ENCODE peak calls at places on chromosomes 13 and 19, in nine cellular contexts. One of them, this sample, is unnamed. For H3K27me3, the result is how much of the 10 kb centered on the place peaks cover.

GRCh38 chr19:43439183-43440063 is 24.7 kb downstream of the TEX101 start:
- DNase-seq in mammary epithelial cell: peak
- DNase-seq in body of pancreas: no peak
- DNase-seq in SK-N-SH: no peak
- DNase-seq in brain microvascular endothelial cell: no peak
- DNase-seq in Peyer's patch: peak
- DNase-seq in MM.1S: no peak
- DNase-seq in heart right ventricle: peak
- DNase-seq in bronchial epithelial cell: peak
- DNase-seq in this sample: no peak

GRCh38 chr19:18756896-18757295 is 34.2 kb downstream of the COMP start:
- DNase-seq in mammary epithelial cell: peak
- DNase-seq in body of pancreas: no peak
- DNase-seq in SK-N-SH: peak
- DNase-seq in brain microvascular endothelial cell: no peak
- DNase-seq in Peyer's patch: no peak
- DNase-seq in MM.1S: no peak
- DNase-seq in heart right ventricle: no peak
- DNase-seq in bronchial epithelial cell: peak
- DNase-seq in this sample: no peak

GRCh38 chr19:34382471-34382870 is 17.5 kb downstream of the GPI start:
- DNase-seq in mammary epithelial cell: no peak
- DNase-seq in body of pancreas: no peak
- DNase-seq in SK-N-SH: no peak
- DNase-seq in brain microvascular endothelial cell: no peak
- DNase-seq in Peyer's patch: no peak
- DNase-seq in MM.1S: no peak
- DNase-seq in heart right ventricle: no peak
- DNase-seq in bronchial epithelial cell: no peak
- DNase-seq in this sample: no peak

GRCh38 chr19:7260161-7260560 is 34.1 kb downstream of the INSR start:
- DNase-seq in mammary epithelial cell: no peak
- DNase-seq in body of pancreas: peak
- DNase-seq in SK-N-SH: no peak
- DNase-seq in brain microvascular endothelial cell: no peak
- DNase-seq in Peyer's patch: no peak
- DNase-seq in MM.1S: no peak
- DNase-seq in heart right ventricle: no peak
- DNase-seq in bronchial epithelial cell: no peak
- DNase-seq in this sample: no peak

GRCh38 chr19:9673912-9674668 is 810 bp downstream of the ZNF562 start:
- DNase-seq in mammary epithelial cell: peak
- DNase-seq in body of pancreas: no peak
- DNase-seq in SK-N-SH: no peak
- DNase-seq in brain microvascular endothelial cell: no peak
- DNase-seq in Peyer's patch: no peak
- DNase-seq in MM.1S: no peak
- DNase-seq in heart right ventricle: no peak
- DNase-seq in bronchial epithelial cell: peak
- DNase-seq in this sample: no peak

GRCh38 chr13:45623516-45624090 is 8.1 kb upstream of the ERICH6B start:
- DNase-seq in mammary epithelial cell: no peak
- DNase-seq in body of pancreas: no peak
- DNase-seq in SK-N-SH: peak
- DNase-seq in brain microvascular endothelial cell: no peak
- DNase-seq in Peyer's patch: no peak
- DNase-seq in MM.1S: no peak
- DNase-seq in heart right ventricle: no peak
- DNase-seq in bronchial epithelial cell: peak
- DNase-seq in this sample: no peak

GRCh38 chr13:44148159-44148929 is 225.3 kb upstream of the SERP2 start:
- DNase-seq in mammary epithelial cell: peak
- DNase-seq in body of pancreas: no peak
- DNase-seq in SK-N-SH: no peak
- DNase-seq in brain microvascular endothelial cell: no peak
- DNase-seq in Peyer's patch: no peak
- DNase-seq in MM.1S: no peak
- DNase-seq in heart right ventricle: no peak
- DNase-seq in bronchial epithelial cell: no peak
- DNase-seq in this sample: no peak

GRCh38 chr13:80386592-80386991 is 45.7 kb upstream of the SPRY2 start:
- DNase-seq in mammary epithelial cell: no peak
- DNase-seq in body of pancreas: peak
- DNase-seq in SK-N-SH: no peak
- DNase-seq in brain microvascular endothelial cell: no peak
- DNase-seq in Peyer's patch: no peak
- DNase-seq in MM.1S: no peak
- DNase-seq in heart right ventricle: no peak
- DNase-seq in bronchial epithelial cell: no peak
- DNase-seq in this sample: no peak

GRCh38 chr13:29767006-29767405 is 83.4 kb downstream of the UBL3 start:
- DNase-seq in mammary epithelial cell: no peak
- DNase-seq in body of pancreas: no peak
- DNase-seq in SK-N-SH: no peak
- DNase-seq in brain microvascular endothelial cell: no peak
- DNase-seq in Peyer's patch: no peak
- DNase-seq in MM.1S: no peak
- DNase-seq in heart right ventricle: no peak
- DNase-seq in bronchial epithelial cell: no peak
- DNase-seq in this sample: no peak

GRCh38 chr13:29760561-29760960 is 89.9 kb downstream of the UBL3 start:
- DNase-seq in mammary epithelial cell: no peak
- DNase-seq in body of pancreas: no peak
- DNase-seq in SK-N-SH: no peak
- DNase-seq in brain microvascular endothelial cell: no peak
- DNase-seq in Peyer's patch: no peak
- DNase-seq in MM.1S: peak
- DNase-seq in heart right ventricle: no peak
- DNase-seq in bronchial epithelial cell: no peak
- DNase-seq in this sample: no peak

GRCh38 chr13:29761160-29761559 is 89.3 kb downstream of the UBL3 start:
- DNase-seq in mammary epithelial cell: no peak
- DNase-seq in body of pancreas: no peak
- DNase-seq in SK-N-SH: no peak
- DNase-seq in brain microvascular endothelial cell: no peak
- DNase-seq in Peyer's patch: no peak
- DNase-seq in MM.1S: no peak
- DNase-seq in heart right ventricle: no peak
- DNase-seq in bronchial epithelial cell: no peak
- DNase-seq in this sample: no peak

GRCh38 chr13:29761815-29762214 is 88.6 kb downstream of the UBL3 start:
- DNase-seq in mammary epithelial cell: no peak
- DNase-seq in body of pancreas: no peak
- DNase-seq in SK-N-SH: no peak
- DNase-seq in brain microvascular endothelial cell: no peak
- DNase-seq in Peyer's patch: no peak
- DNase-seq in MM.1S: no peak
- DNase-seq in heart right ventricle: no peak
- DNase-seq in bronchial epithelial cell: no peak
- DNase-seq in this sample: no peak

DNA sequence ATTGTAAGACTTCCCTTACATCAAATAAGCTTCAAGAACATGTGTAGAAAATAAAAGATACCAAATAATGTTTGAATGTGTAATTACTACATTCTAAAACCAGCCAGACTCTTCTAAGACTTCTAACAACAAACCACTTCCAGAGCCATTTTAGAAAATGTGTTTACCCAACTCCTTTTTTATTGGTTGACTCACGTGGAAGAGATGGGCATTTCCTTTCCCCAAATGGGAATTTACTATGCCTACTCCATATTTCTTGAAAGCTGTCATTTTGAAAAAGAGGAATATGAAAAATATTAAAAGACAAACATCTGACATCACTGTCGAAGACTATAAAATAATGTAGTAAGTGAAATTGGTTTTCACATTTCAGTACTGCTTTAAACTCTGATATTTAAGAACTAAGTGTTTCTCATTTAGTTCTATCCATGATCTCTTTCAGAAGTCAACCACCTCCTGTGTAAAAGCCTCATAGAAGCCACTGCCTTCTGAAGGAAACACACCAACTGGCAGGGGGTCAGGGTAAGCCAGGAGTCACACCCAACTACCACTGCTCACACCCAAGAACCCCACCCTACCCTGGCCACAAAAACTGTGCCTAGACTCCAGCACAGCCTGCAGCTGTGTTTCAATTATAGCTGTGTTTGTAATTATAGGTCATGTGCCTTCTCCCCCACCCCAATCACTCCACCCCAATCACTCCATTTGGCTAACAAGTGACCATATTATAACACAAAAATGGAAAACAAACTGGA is 86.8 kb downstream of the UBL3 start:
- DNase-seq in mammary epithelial cell: no peak
- DNase-seq in body of pancreas: no peak
- DNase-seq in SK-N-SH: no peak
- DNase-seq in brain microvascular endothelial cell: no peak
- DNase-seq in Peyer's patch: no peak
- DNase-seq in MM.1S: no peak
- DNase-seq in heart right ventricle: no peak
- DNase-seq in bronchial epithelial cell: no peak
- DNase-seq in this sample: no peak
- H3K4me3 ChIP-seq in mammary epithelial cell: no peak
- H3K4me3 ChIP-seq in body of pancreas: no peak
- H3K4me3 ChIP-seq in SK-N-SH: no peak
- H3K4me3 ChIP-seq in brain microvascular endothelial cell: no peak
- H3K4me3 ChIP-seq in Peyer's patch: no peak
- H3K4me3 ChIP-seq in MM.1S: no peak
- H3K4me3 ChIP-seq in heart right ventricle: no peak
- H3K4me3 ChIP-seq in bronchial epithelial cell: no peak
- H3K4me3 ChIP-seq in this sample: no peak

DNA sequence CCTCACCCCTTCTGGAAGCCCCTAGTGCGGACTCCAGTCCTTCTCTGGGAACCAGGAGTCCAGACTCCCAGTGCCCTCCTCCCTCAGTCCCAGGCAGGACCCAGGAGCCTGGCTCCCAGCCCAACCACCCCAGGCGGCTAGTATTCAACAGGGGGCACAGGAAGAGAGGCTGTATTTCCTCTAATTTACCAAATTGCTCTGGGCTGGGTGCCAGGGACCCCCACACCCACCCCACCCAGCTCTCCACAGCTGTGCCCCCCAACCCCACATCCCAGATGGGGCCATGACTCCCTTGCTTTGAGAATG is 3.4 kb downstream of the GRIN2D start:
- DNase-seq in mammary epithelial cell: no peak
- DNase-seq in body of pancreas: no peak
- DNase-seq in SK-N-SH: no peak
- DNase-seq in brain microvascular endothelial cell: no peak
- DNase-seq in Peyer's patch: no peak
- DNase-seq in MM.1S: no peak
- DNase-seq in heart right ventricle: no peak
- DNase-seq in bronchial epithelial cell: no peak
- DNase-seq in this sample: no peak
- H3K27me3 ChIP-seq in mammary epithelial cell: under half
- H3K27me3 ChIP-seq in body of pancreas: under half
- H3K27me3 ChIP-seq in SK-N-SH: under half
- H3K27me3 ChIP-seq in brain microvascular endothelial cell: under half
- H3K27me3 ChIP-seq in Peyer's patch: under half
- H3K27me3 ChIP-seq in MM.1S: half or more
- H3K27me3 ChIP-seq in heart right ventricle: half or more
- H3K27me3 ChIP-seq in bronchial epithelial cell: under half
- H3K27me3 ChIP-seq in this sample: under half

DNA sequence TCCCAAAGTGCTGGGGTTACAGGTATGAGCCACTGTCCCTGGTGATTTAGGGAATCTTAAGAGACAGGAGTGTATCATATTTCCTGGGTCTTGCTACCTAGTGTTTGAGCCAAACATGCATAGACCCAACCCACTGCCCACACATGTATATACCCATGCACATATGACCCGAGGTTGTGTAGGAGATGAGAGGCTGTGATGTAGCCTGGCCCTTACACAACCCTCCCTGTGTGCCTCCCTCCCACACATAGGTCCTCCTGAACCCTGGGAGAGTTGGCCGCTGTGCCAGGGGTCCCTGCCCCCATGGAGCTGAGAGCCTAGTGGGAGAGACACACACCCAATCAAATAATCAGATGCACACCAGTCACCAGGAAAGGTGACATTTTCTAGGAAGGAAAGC is 365.9 kb downstream of the ZNF536 start:
- DNase-seq in mammary epithelial cell: no peak
- DNase-seq in body of pancreas: no peak
- DNase-seq in SK-N-SH: no peak
- DNase-seq in brain microvascular endothelial cell: no peak
- DNase-seq in Peyer's patch: no peak
- DNase-seq in MM.1S: no peak
- DNase-seq in heart right ventricle: no peak
- DNase-seq in bronchial epithelial cell: no peak
- DNase-seq in this sample: no peak
- TF ChIP-seq CTCF in mammary epithelial cell: no peak
- TF ChIP-seq CTCF in body of pancreas: no peak
- TF ChIP-seq CTCF in SK-N-SH: no peak
- TF ChIP-seq CTCF in brain microvascular endothelial cell: no peak
- TF ChIP-seq CTCF in Peyer's patch: no peak
- TF ChIP-seq CTCF in MM.1S: no peak
- TF ChIP-seq CTCF in heart right ventricle: no peak
- TF ChIP-seq CTCF in bronchial epithelial cell: no peak
- TF ChIP-seq CTCF in this sample: no peak

GRCh38 chr13:113220877-113221276 is 11.5 kb downstream of the CUL4A start:
- DNase-seq in mammary epithelial cell: no peak
- DNase-seq in body of pancreas: no peak
- DNase-seq in SK-N-SH: peak
- DNase-seq in brain microvascular endothelial cell: no peak
- DNase-seq in Peyer's patch: no peak
- DNase-seq in MM.1S: no peak
- DNase-seq in heart right ventricle: peak
- DNase-seq in bronchial epithelial cell: no peak
- DNase-seq in this sample: no peak

GRCh38 chr13:113220141-113220598 is 10.8 kb downstream of the CUL4A start:
- DNase-seq in mammary epithelial cell: no peak
- DNase-seq in body of pancreas: peak
- DNase-seq in SK-N-SH: no peak
- DNase-seq in brain microvascular endothelial cell: no peak
- DNase-seq in Peyer's patch: peak
- DNase-seq in MM.1S: no peak
- DNase-seq in heart right ventricle: no peak
- DNase-seq in bronchial epithelial cell: no peak
- DNase-seq in this sample: no peak

GRCh38 chr13:113211774-113212173 is 2.4 kb downstream of the CUL4A start:
- DNase-seq in mammary epithelial cell: no peak
- DNase-seq in body of pancreas: no peak
- DNase-seq in SK-N-SH: no peak
- DNase-seq in brain microvascular endothelial cell: no peak
- DNase-seq in Peyer's patch: no peak
- DNase-seq in MM.1S: no peak
- DNase-seq in heart right ventricle: no peak
- DNase-seq in bronchial epithelial cell: no peak
- DNase-seq in this sample: no peak

GRCh38 chr13:113219311-113219940 is 10.0 kb downstream of the CUL4A start:
- DNase-seq in mammary epithelial cell: no peak
- DNase-seq in body of pancreas: no peak
- DNase-seq in SK-N-SH: no peak
- DNase-seq in brain microvascular endothelial cell: no peak
- DNase-seq in Peyer's patch: no peak
- DNase-seq in MM.1S: no peak
- DNase-seq in heart right ventricle: no peak
- DNase-seq in bronchial epithelial cell: no peak
- DNase-seq in this sample: no peak

DNA sequence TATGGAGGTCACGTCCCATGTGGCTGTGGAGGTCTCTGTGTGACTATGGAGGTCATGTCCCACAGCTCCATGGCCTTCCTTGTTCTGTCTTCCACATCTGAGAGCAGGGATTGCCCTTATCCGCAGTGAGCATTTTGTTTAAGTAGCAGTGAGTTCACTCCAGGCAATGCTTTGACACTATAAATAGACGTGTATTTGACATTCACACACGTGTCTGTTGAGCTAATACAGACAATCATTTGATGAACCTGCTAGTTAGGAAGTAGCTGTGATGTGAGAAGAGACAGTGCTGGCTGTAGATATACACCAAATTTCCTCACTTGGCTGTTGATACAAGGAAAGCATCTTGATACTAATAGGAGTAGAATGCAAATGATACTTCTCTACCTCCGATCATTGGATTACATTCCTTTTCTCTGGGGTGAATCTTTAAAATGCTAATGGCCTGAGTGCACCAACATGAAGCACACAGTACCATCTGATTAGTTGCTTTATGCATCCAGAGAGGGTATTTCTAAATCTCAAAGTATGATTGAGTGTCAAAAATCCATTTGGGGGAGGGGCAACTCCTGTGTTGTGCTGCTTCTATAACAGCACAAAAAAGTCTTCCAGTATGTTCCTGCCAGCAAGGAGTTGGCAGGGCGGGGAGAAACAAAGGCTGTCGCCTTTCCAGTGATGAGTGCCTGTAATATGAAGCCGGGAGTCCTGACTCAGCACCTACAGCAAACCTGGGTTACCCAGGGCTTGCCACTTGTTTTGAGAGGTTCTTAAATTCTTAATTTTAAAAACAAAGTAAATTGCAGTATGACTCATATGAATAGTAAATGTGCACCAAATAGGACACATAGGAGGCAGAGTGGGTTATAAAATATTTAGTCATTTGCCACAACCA is 7.0 kb downstream of the CUL4A start:
- DNase-seq in mammary epithelial cell: peak
- DNase-seq in body of pancreas: peak
- DNase-seq in SK-N-SH: no peak
- DNase-seq in brain microvascular endothelial cell: peak
- DNase-seq in Peyer's patch: no peak
- DNase-seq in MM.1S: no peak
- DNase-seq in heart right ventricle: peak
- DNase-seq in bronchial epithelial cell: peak
- DNase-seq in this sample: no peak
- H3K4me3 ChIP-seq in mammary epithelial cell: no peak
- H3K4me3 ChIP-seq in body of pancreas: no peak
- H3K4me3 ChIP-seq in SK-N-SH: peak
- H3K4me3 ChIP-seq in brain microvascular endothelial cell: no peak
- H3K4me3 ChIP-seq in Peyer's patch: no peak
- H3K4me3 ChIP-seq in MM.1S: no peak
- H3K4me3 ChIP-seq in heart right ventricle: no peak
- H3K4me3 ChIP-seq in bronchial epithelial cell: no peak
- H3K4me3 ChIP-seq in this sample: no peak